ENCODE peak calls at places on chromosomes 13 and 19, in four cellular contexts. One of them, this sample, is unnamed.

GRCh38 chr19:47324502-47324901 is 7.5 kb upstream of the C5AR2 start:
- DNase-seq in stimulated activated CD8-positive, alpha-beta memory T cell treated with anti-CD3 and anti-CD28 coated beads, Interleukin-15, amount 100 ng/mL, for 24 hours: no peak
- DNase-seq in stimulated activated CD4-positive, alpha-beta T cell treated with anti-CD3 and anti-CD28 coated beads, Interleukin-15, amount 100 ng/mL, for 1 hour: no peak
- DNase-seq in EH: peak
- DNase-seq in this sample: no peak

GRCh38 chr13:68261105-68261504 is 1031.0 kb upstream of the PCDH9 start:
- DNase-seq in stimulated activated CD4-positive, alpha-beta T cell treated with anti-CD3 and anti-CD28 coated beads, Interleukin-15, amount 100 ng/mL, for 1 hour: no peak
- DNase-seq in stimulated activated CD8-positive, alpha-beta memory T cell treated with anti-CD3 and anti-CD28 coated beads, Interleukin-15, amount 100 ng/mL, for 24 hours: no peak
- DNase-seq in EH: no peak
- DNase-seq in this sample: no peak

GRCh38 chr13:73059460-73060250 is 850 bp downstream of the KLF5 start:
- DNase-seq in stimulated activated CD8-positive, alpha-beta memory T cell treated with anti-CD3 and anti-CD28 coated beads, Interleukin-15, amount 100 ng/mL, for 24 hours: no peak
- DNase-seq in EH: peak
- DNase-seq in stimulated activated CD4-positive, alpha-beta T cell treated with anti-CD3 and anti-CD28 coated beads, Interleukin-15, amount 100 ng/mL, for 1 hour: peak
- DNase-seq in this sample: peak

GRCh38 chr13:36837354-36838092 is 18.5 kb downstream of the RFXAP start:
- DNase-seq in EH: no peak
- DNase-seq in stimulated activated CD4-positive, alpha-beta T cell treated with anti-CD3 and anti-CD28 coated beads, Interleukin-15, amount 100 ng/mL, for 1 hour: no peak
- DNase-seq in stimulated activated CD8-positive, alpha-beta memory T cell treated with anti-CD3 and anti-CD28 coated beads, Interleukin-15, amount 100 ng/mL, for 24 hours: no peak
- DNase-seq in this sample: no peak

GRCh38 chr19:1173160-1173844 is 766 bp downstream of the SBNO2 start:
- DNase-seq in stimulated activated CD8-positive, alpha-beta memory T cell treated with anti-CD3 and anti-CD28 coated beads, Interleukin-15, amount 100 ng/mL, for 24 hours: no peak
- DNase-seq in stimulated activated CD4-positive, alpha-beta T cell treated with anti-CD3 and anti-CD28 coated beads, Interleukin-15, amount 100 ng/mL, for 1 hour: no peak
- DNase-seq in EH: no peak
- DNase-seq in this sample: no peak

GRCh38 chr19:43311706-43312105 is 41.8 kb upstream of the CD177 start:
- DNase-seq in stimulated activated CD8-positive, alpha-beta memory T cell treated with anti-CD3 and anti-CD28 coated beads, Interleukin-15, amount 100 ng/mL, for 24 hours: no peak
- DNase-seq in EH: peak
- DNase-seq in stimulated activated CD4-positive, alpha-beta T cell treated with anti-CD3 and anti-CD28 coated beads, Interleukin-15, amount 100 ng/mL, for 1 hour: no peak
- DNase-seq in this sample: no peak

GRCh38 chr13:95956589-95957148 is 96.5 kb downstream of the UGGT2 start:
- DNase-seq in EH: peak
- DNase-seq in stimulated activated CD4-positive, alpha-beta T cell treated with anti-CD3 and anti-CD28 coated beads, Interleukin-15, amount 100 ng/mL, for 1 hour: no peak
- DNase-seq in stimulated activated CD8-positive, alpha-beta memory T cell treated with anti-CD3 and anti-CD28 coated beads, Interleukin-15, amount 100 ng/mL, for 24 hours: no peak
- DNase-seq in this sample: peak

GRCh38 chr13:47898080-47898479 is 103.0 kb downstream of the SUCLA2 start:
- DNase-seq in stimulated activated CD4-positive, alpha-beta T cell treated with anti-CD3 and anti-CD28 coated beads, Interleukin-15, amount 100 ng/mL, for 1 hour: no peak
- DNase-seq in stimulated activated CD8-positive, alpha-beta memory T cell treated with anti-CD3 and anti-CD28 coated beads, Interleukin-15, amount 100 ng/mL, for 24 hours: no peak
- DNase-seq in EH: no peak
- DNase-seq in this sample: no peak

GRCh38 chr13:110541526-110541920 is 20.0 kb downstream of the RAB20 start:
- DNase-seq in EH: peak
- DNase-seq in stimulated activated CD4-positive, alpha-beta T cell treated with anti-CD3 and anti-CD28 coated beads, Interleukin-15, amount 100 ng/mL, for 1 hour: no peak
- DNase-seq in stimulated activated CD8-positive, alpha-beta memory T cell treated with anti-CD3 and anti-CD28 coated beads, Interleukin-15, amount 100 ng/mL, for 24 hours: no peak
- DNase-seq in this sample: peak

GRCh38 chr19:7868671-7869452 is 5.3 kb downstream of the PRR36 start:
- DNase-seq in stimulated activated CD8-positive, alpha-beta memory T cell treated with anti-CD3 and anti-CD28 coated beads, Interleukin-15, amount 100 ng/mL, for 24 hours: peak
- DNase-seq in EH: peak
- DNase-seq in stimulated activated CD4-positive, alpha-beta T cell treated with anti-CD3 and anti-CD28 coated beads, Interleukin-15, amount 100 ng/mL, for 1 hour: peak
- DNase-seq in this sample: peak

GRCh38 chr19:55623130-55623868 is 1.1 kb downstream of the ZNF784 start:
- DNase-seq in stimulated activated CD4-positive, alpha-beta T cell treated with anti-CD3 and anti-CD28 coated beads, Interleukin-15, amount 100 ng/mL, for 1 hour: no peak
- DNase-seq in EH: no peak
- DNase-seq in stimulated activated CD8-positive, alpha-beta memory T cell treated with anti-CD3 and anti-CD28 coated beads, Interleukin-15, amount 100 ng/mL, for 24 hours: no peak
- DNase-seq in this sample: no peak

GRCh38 chr13:97327521-97328221 is 105.5 kb downstream of the MBNL2 start:
- DNase-seq in stimulated activated CD8-positive, alpha-beta memory T cell treated with anti-CD3 and anti-CD28 coated beads, Interleukin-15, amount 100 ng/mL, for 24 hours: no peak
- DNase-seq in EH: peak
- DNase-seq in stimulated activated CD4-positive, alpha-beta T cell treated with anti-CD3 and anti-CD28 coated beads, Interleukin-15, amount 100 ng/mL, for 1 hour: no peak
- DNase-seq in this sample: no peak